ENCODE peak calls at places on chromosomes 1 and 21, in five cellular contexts. R is HFF-Myc, C is GM12865, O is GM10248, U is HCT116. W is an unnamed sample.
A peak's percentile ranks its signal among the peaks of the same experiment; 100 is the strongest.

GRCh38 chr1:3753656-3754454 is 1.6 kb downstream of the CCDC27 start:
- DNase-seq in R (no peak), C (no peak), O (no peak), U (no peak), W (no peak)

GRCh38 chr21:43995521-43996105 is 16.5 kb upstream of the TRAPPC10 start:
- DNase-seq in R (no peak), C (no peak), O (no peak), U (no peak), W (no peak)

GRCh38 chr1:30572192-30572591 is 151.2 kb downstream of the MATN1 start:
- DNase-seq in R (no peak), C (no peak), O (no peak), U (no peak), W (no peak)

GRCh38 chr1:40758578-40759343 is 24.8 kb upstream of the KCNQ4 start:
- DNase-seq in R (no peak), C (no peak), O (no peak), U (no peak), W (no peak)

GRCh38 chr1:8351693-8352470 is 34.0 kb downstream of the SLC45A1 start:
- DNase-seq in R (no peak), C (no peak), O (peak; percentile 52), U (no peak), W (peak; percentile 40)

GRCh38 chr1:74485622-74486021 is 26.8 kb downstream of the LRRC53 start:
- DNase-seq in R (no peak), C (no peak), O (no peak), U (no peak), W (no peak)

GRCh38 chr1:211638723-211639122 is 36.7 kb downstream of the NEK2 start:
- DNase-seq in R (no peak), C (no peak), O (no peak), U (no peak), W (no peak)

GRCh38 chr21:41090981-41091380 is 77.0 kb upstream of the BACE2 start:
- DNase-seq in R (no peak), C (no peak), O (no peak), U (no peak), W (no peak)

GRCh38 chr1:183543619-183544204 is 46.5 kb downstream of the NCF2 start:
- DNase-seq in R (peak; percentile 49), C (peak; percentile 56), O (peak; percentile 23), U (peak; percentile 23), W (peak; percentile 52)

GRCh38 chr1:53834776-53835175 is 3.3 kb downstream of the NDC1 start:
- DNase-seq in R (no peak), C (peak; percentile 51), O (no peak), U (no peak), W (no peak)

GRCh38 chr1:53838654-53838974 is 518 bp upstream of the NDC1 start:
- DNase-seq in R (no peak), C (no peak), O (no peak), U (no peak), W (no peak)

GRCh38 chr1:53835491-53835890 is 2.6 kb downstream of the NDC1 start:
- DNase-seq in R (no peak), C (peak; percentile 30), O (peak; percentile 23), U (no peak), W (no peak)

GRCh38 chr1:53842347-53842746 is 4.3 kb upstream of the NDC1 start:
- DNase-seq in R (no peak), C (no peak), O (no peak), U (no peak), W (no peak)

GRCh38 chr1:53837924-53838653 is at the start of gene NDC1:
- DNase-seq in R (peak; percentile 88), C (peak; percentile 97), O (peak; percentile 88), U (peak; percentile 95), W (peak; percentile 90)
- TF ChIP-seq CTCF in R (no peak), C (no peak), O (no peak), U (no peak), W (no peak)

DNA sequence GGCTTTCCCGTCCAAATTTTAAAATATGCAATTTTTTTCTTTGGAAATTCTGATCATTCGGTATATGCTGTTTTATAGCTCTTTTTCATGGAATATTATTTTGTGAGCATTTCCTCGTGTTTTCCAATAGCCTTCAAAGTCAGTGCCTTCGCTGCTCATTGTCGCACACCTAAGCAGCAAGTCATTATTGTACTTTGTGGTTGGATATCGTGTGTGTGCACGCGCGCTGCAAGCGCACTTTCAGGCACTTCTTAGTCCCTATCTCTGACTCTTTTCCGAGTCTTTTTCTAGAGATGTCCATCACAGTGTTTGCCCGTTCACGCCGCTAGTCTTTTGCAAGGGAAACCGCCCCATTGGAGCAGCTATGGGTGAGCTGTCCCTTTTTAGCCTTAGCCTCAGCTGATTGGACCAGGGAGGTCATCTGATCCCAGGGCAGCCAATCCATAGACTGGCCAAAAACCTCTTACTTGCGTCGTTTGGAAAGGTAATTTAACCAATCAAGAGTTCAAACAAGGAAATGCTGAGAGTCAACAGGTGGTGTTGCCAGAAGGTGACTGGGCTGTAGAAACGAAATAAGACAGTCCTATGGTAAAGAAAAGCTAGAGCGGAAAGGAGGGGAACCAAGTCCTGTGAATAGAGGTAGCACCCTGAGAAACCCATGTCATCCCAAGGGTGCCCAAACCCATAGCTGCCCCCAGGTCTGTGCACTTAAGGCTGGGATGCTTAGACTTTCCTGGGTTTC is 710 bp upstream of the HYI start:
- DNase-seq in R (peak; percentile 56), C (peak; percentile 95), O (peak; percentile 86), U (peak; percentile 56), W (peak; percentile 84)
- TF ChIP-seq CTCF in R (no peak), C (peak; percentile 2), O (no peak), U (no peak), W (no peak)

GRCh38 chr1:198278922-198279321 is 122.1 kb downstream of the NEK7 start:
- DNase-seq in R (no peak), C (no peak), O (no peak), U (no peak), W (no peak)

GRCh38 chr1:198272492-198272891 is 115.7 kb downstream of the NEK7 start:
- DNase-seq in R (no peak), C (no peak), O (no peak), U (no peak), W (no peak)

GRCh38 chr1:198273901-198274300 is 117.1 kb downstream of the NEK7 start:
- DNase-seq in R (no peak), C (no peak), O (no peak), U (no peak), W (no peak)

GRCh38 chr1:198271467-198271866 is 114.7 kb downstream of the NEK7 start:
- DNase-seq in R (no peak), C (no peak), O (no peak), U (no peak), W (no peak)

DNA sequence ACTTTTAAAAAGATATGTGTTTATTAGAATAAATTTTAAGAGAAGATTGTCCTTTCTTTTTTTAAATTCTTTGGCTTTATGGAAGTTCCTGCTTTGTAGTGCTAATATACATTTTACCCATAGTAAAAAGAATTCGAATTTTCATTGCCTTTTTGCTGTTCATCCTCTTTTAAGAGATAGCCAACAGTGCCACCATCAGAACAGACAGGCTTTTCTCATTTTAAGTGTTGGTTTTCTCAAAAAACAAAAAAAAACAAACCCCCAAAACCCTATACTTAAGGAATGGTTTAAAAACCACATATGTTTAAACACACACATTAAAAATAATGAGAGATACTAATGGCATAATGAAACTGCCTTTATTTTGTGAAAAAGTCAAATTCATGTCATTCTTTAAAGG is 118.8 kb downstream of the NEK7 start:
- DNase-seq in R (no peak), C (no peak), O (no peak), U (no peak), W (no peak)
- TF ChIP-seq CTCF in R (no peak), C (no peak), O (no peak), U (no peak), W (no peak)

DNA sequence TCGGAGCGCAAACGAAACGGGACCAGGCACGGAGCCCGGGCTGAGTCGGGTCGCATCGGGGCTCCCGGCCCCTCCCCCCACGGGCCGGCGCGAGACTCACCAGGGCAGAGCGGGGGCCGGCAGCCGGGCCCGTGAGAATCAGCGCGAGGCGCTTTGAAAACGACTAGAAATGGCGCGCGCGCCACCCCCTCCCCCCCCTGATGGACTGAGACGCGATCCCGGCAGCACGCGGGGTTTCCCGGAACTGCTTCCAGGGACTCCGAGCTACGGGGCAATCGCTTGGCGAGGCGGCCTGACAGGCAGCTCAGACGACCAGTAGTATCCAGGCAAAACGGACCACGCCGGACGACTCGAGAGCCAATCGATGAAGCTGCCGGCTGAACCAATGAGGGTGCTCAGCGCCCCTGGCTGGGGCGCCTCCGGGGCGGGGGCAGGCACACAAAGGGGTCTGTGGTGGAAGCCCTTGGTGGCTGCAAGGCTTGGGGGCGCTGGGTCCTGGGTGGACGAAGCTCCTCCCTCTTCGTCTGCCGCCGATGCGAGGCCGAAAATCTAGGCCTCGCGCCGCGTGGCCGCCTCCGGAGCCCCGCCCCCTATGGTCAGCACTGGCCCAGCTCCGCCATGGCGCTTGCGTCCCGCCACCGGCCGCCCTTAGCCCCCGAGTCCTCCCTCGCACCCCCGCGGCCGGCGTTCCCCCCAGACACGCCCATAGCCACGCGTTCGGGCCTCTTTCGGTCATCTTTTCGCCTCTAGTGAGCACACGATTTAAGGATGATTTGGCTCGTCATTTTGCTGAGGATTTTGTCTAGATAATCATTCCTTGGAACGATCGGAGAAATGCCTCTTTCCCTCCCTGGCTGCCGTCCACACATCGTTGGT is at the start of gene HNRNPR:
- DNase-seq in R (peak; percentile 100), C (peak; percentile 100), O (peak; percentile 100), U (peak; percentile 100), W (peak; percentile 98)
- TF ChIP-seq CTCF in R (no peak), C (no peak), O (no peak), U (no peak), W (no peak)